ENCODE peak calls at places on chromosomes 13 and 19, in five cellular contexts. O is lower lobe of right lung, Q is breast epithelium, P is heart left ventricle, U is tibial artery. M is an unnamed sample.

GRCh38 chr13:40619479-40619814 is 47.0 kb downstream of the FOXO1 start:
- DNase-seq in O (no peak), Q (no peak), P (no peak), U (no peak), M (no peak)

GRCh38 chr19:12838182-12838890 is at the start of gene MAST1:
- DNase-seq in O (peak; percentile 47), Q (no peak), P (no peak), U (no peak), M (peak; percentile 71)

GRCh38 chr19:33864311-33864850 is 67.7 kb downstream of the KCTD15 start:
- DNase-seq in O (no peak), Q (no peak), P (no peak), U (no peak), M (no peak)

GRCh38 chr19:46745521-46746280 is at the start of gene FKRP:
- DNase-seq in O (no peak), Q (no peak), P (no peak), U (no peak), M (no peak)

GRCh38 chr13:99995503-99996176 is 14.1 kb downstream of the ZIC2 start:
- DNase-seq in O (no peak), Q (no peak), P (no peak), U (no peak), M (no peak)

GRCh38 chr13:100090861-100091260 is 2.0 kb downstream of the PCCA start:
- DNase-seq in O (no peak), Q (no peak), P (no peak), U (no peak), M (no peak)

GRCh38 chr19:16199275-16199932 is 1.7 kb downstream of the AP1M1 start:
- DNase-seq in O (peak; percentile 71), Q (no peak), P (no peak), U (no peak), M (peak; percentile 72)

GRCh38 chr13:96238241-96238640 is 148.3 kb downstream of the HS6ST3 start:
- DNase-seq in O (no peak), Q (no peak), P (no peak), U (no peak), M (no peak)

GRCh38 chr13:77692746-77693448 is 4.6 kb upstream of the SLAIN1 start:
- DNase-seq in O (no peak), Q (no peak), P (no peak), U (no peak), M (no peak)

GRCh38 chr13:110006304-110006703 is 219.9 kb upstream of the IRS2 start:
- DNase-seq in O (no peak), Q (peak; percentile 88), P (no peak), U (no peak), M (no peak)

DNA sequence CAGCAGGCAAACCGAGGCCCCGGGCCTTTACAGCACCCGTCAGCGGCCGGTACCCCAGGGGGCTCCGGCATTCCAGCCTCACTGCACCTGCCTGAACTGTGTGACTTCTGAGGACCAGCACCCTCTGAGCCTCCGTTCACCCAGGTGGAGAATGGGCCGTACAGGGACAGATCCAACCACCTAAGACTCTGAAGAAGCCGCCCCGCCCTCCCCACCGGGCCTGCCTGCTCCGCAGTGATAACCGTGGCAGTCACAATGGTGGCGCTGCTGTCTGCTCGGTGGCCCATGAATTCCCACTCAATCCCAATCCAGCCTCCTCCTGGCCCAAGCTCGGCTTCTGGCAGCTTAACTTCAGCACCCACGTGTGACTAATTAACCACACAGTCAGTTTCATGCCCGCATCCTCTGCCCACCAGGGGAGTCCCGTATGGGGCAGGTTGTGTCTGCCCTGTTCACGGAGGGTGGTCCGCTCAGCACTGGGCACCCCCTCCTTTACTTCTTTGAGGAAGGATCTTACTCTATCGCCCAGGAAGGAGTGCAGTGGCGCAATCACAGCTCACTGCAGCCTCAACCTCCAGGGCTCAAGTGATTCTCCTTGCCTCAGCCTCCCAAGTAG is 3.4 kb downstream of the TCF3 start:
- DNase-seq in O (no peak), Q (no peak), P (no peak), U (no peak), M (no peak)
- H3K27ac ChIP-seq in O (no peak overlapping the region), Q (no peak overlapping the region), P (no peak overlapping the region), U (peak overlapping the region; percentile 76), M (no peak overlapping the region)

DNA sequence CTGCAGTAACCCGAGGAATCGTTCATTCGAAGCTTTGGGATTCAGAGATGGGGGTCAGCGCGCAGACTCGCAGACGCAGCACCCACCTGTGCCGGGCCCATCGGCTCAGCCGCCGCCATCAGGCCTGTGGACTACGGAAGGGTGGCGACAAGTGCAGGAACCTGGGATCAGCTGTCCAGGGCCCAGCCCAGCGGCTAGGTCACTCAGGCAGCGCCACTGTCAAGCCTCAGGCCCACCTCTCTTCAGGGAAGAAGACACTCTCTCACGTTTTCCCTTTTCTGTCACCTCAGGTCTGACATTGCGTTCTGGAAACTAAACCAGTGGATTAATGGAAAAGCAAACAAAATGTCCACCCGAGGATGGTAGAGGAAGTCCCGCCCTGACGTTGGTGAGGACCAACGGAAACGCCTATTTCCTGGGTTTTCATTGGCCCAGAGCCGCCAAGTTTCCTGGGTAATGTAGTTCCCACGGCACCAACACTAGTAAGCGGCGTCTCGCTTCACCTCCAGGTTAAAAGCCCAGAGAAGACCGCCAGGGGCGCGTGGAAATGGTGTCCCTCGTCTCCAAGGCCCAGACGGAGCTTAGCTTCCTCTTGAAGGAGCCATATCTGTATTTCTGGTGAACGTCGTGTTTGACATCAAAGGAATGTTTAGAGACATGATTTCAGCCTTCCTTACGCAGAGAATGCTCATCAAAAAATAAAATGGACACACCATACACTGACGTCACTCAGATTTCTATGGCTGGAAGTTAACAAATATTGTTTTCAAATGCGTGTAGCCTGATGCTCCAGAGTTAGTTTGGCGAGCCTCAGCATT is at the start of gene ZNF772:
- DNase-seq in O (peak; percentile 89), Q (peak; percentile 90), P (peak; percentile 96), U (peak; percentile 90), M (peak; percentile 87)
- H3K9me3 ChIP-seq in O (peaks cover 53% of the 10 kb centered on the region), Q (peaks cover 44% of the 10 kb centered on the region), P (no peaks in the 10 kb centered on the region), U (peaks cover 11% of the 10 kb centered on the region), M (peaks cover 34% of the 10 kb centered on the region)

GRCh38 chr13:19967619-19968018 is 9.1 kb downstream of the ZMYM2 start:
- DNase-seq in O (no peak), Q (no peak), P (no peak), U (no peak), M (no peak)
- TF ChIP-seq CTCF in O (no peak), Q (no peak), P (no peak), U (no peak), M (no peak)

GRCh38 chr13:111142472-111142871 is 27.4 kb downstream of the ARHGEF7 start:
- DNase-seq in O (no peak), Q (no peak), P (no peak), U (no peak), M (no peak)

GRCh38 chr13:111140562-111141105 is 25.5 kb downstream of the ARHGEF7 start:
- DNase-seq in O (no peak), Q (no peak), P (no peak), U (no peak), M (no peak)

GRCh38 chr13:111143875-111144540 is 28.9 kb downstream of the ARHGEF7 start:
- DNase-seq in O (no peak), Q (no peak), P (no peak), U (no peak), M (no peak)

GRCh38 chr13:111139874-111140561 is 24.9 kb downstream of the ARHGEF7 start:
- DNase-seq in O (no peak), Q (no peak), P (no peak), U (no peak), M (no peak)

DNA sequence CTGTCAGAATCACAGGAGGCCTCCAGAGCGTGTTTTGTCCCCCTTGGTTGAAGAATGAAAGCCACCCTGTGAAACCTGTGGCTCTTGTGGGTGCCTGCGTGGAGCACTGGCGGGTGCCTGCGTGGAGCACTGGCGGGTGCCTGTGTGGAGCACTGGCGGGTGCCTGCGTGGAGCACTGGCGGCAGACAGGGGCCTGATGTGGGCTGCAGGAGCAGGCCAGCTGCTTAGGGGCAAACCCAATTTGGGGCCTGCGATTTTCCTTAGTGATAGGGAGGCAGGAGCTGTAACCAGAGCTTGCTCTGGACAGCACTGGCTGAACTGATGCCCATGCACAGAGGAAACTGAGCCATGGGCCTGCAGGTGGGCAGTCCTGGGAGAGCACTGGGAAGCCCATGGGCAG is 24.3 kb downstream of the ARHGEF7 start:
- DNase-seq in O (no peak), Q (no peak), P (no peak), U (no peak), M (no peak)
- H3K27ac ChIP-seq in O (no peak overlapping the region), Q (no peak overlapping the region), P (no peak overlapping the region), U (no peak overlapping the region), M (no peak overlapping the region)

GRCh38 chr19:24101459-24102122 is 14.6 kb downstream of the ZNF254 start:
- DNase-seq in O (no peak), Q (no peak), P (no peak), U (no peak), M (no peak)
- H3K9me3 ChIP-seq in O (no peaks in the 10 kb centered on the region), Q (no peaks in the 10 kb centered on the region), P (no peaks in the 10 kb centered on the region), U (no peaks in the 10 kb centered on the region), M (no peaks in the 10 kb centered on the region)

GRCh38 chr19:628168-628567 is 5.2 kb downstream of the POLRMT start:
- DNase-seq in O (no peak), Q (no peak), P (no peak), U (no peak), M (no peak)
- TF ChIP-seq CTCF in O (no peak), Q (no peak), P (no peak), U (no peak), M (peak; percentile 23)

GRCh38 chr13:27183561-27184147 is 12.0 kb upstream of the USP12 start:
- DNase-seq in O (no peak), Q (no peak), P (no peak), U (no peak), M (no peak)

GRCh38 chr13:27177852-27178251 is 6.2 kb upstream of the USP12 start:
- DNase-seq in O (no peak), Q (no peak), P (no peak), U (no peak), M (no peak)

GRCh38 chr13:27186295-27186694 is 14.7 kb upstream of the USP12 start:
- DNase-seq in O (no peak), Q (no peak), P (no peak), U (no peak), M (no peak)

GRCh38 chr13:27182844-27183497 is 11.4 kb upstream of the USP12 start:
- DNase-seq in O (no peak), Q (peak; percentile 30), P (peak; percentile 69), U (peak; percentile 75), M (no peak)

DNA sequence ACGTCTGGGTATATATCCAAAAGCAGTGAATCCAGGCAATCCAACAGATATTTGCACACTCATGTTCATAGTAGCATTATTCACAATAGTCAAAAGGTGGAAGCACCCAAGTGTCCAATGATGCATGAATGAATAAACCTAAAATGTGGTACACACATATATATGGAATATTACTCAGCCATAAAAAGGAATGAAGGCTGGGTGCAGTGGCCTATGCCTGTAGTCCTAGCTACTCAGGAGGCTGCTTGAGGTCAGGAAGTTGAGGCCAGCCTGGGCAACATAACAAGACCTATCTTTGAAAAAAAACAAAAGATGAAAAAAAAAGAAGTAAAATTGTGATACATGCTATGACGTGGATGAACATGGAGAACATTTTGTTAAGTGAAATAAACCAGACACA is 10.4 kb upstream of the USP12 start:
- DNase-seq in O (no peak), Q (no peak), P (no peak), U (no peak), M (no peak)
- H3K27ac ChIP-seq in O (no peak overlapping the region), Q (no peak overlapping the region), P (no peak overlapping the region), U (no peak overlapping the region), M (no peak overlapping the region)